ENCODE peak calls at places on chromosomes 3 and 15, in six cellular contexts. A is GM12878, V is HepG2, M is SK-N-SH, L is H1, B is K562. U is an unnamed sample.

GRCh38 chr15:80405970-80406369 is 1.8 kb downstream of the ARNT2 start:
- DNase-seq in A (no peak), V (no peak), M (no peak), L (no peak), B (no peak), U (no peak)

GRCh38 chr3:41681479-41681878 is 280.4 kb downstream of the ULK4 start:
- DNase-seq in A (no peak), V (peak; percentile 79), M (no peak), L (no peak), B (no peak), U (peak; percentile 32)

GRCh38 chr3:66931286-66931685 is 66.8 kb upstream of the KBTBD8 start:
- DNase-seq in A (no peak), V (no peak), M (no peak), L (no peak), B (no peak), U (no peak)

GRCh38 chr3:69144631-69145244 is 22.3 kb upstream of the LMOD3 start:
- DNase-seq in A (no peak), V (no peak), M (peak; percentile 10), L (peak; percentile 41), B (no peak), U (peak; percentile 42)

GRCh38 chr3:157502916-157503620 is at the start of gene VEPH1:
- DNase-seq in A (no peak), V (no peak), M (peak; percentile 10), L (no peak), B (no peak), U (no peak)

GRCh38 chr15:59550520-59550919 is 61.1 kb upstream of the GCNT3 start:
- DNase-seq in A (no peak), V (no peak), M (no peak), L (no peak), B (no peak), U (peak; percentile 58)

GRCh38 chr15:41827290-41827879 is 507 bp upstream of the JMJD7 start:
- DNase-seq in A (no peak), V (no peak), M (no peak), L (no peak), B (no peak), U (no peak)

GRCh38 chr3:109563149-109563548 is 225.8 kb upstream of the DPPA4 start:
- DNase-seq in A (no peak), V (no peak), M (no peak), L (no peak), B (no peak), U (peak; percentile 60)

GRCh38 chr3:129602730-129603560 is 3.5 kb downstream of the PLXND1 start:
- DNase-seq in A (no peak), V (peak; percentile 55), M (no peak), L (no peak), B (peak; percentile 38), U (no peak)

GRCh38 chr3:41508063-41508696 is 308.9 kb downstream of the CTNNB1 start:
- DNase-seq in A (no peak), V (no peak), M (no peak), L (no peak), B (no peak), U (no peak)

GRCh38 chr15:60798821-60799220 is 319.9 kb upstream of the ICE2 start:
- DNase-seq in A (peak; percentile 19), V (peak; percentile 25), M (no peak), L (no peak), B (no peak), U (no peak)

GRCh38 chr3:112170046-112170445 is 37.0 kb upstream of the GCSAM start:
- DNase-seq in A (no peak), V (no peak), M (no peak), L (no peak), B (no peak), U (no peak)

GRCh38 chr3:45104715-45105711 is 41.2 kb downstream of the CDCP1 start:
- DNase-seq in A (no peak), V (no peak), M (no peak), L (no peak), B (peak; percentile 62), U (no peak)

GRCh38 chr3:81728766-81729544 is 32.5 kb downstream of the GBE1 start:
- DNase-seq in A (no peak), V (no peak), M (no peak), L (no peak), B (no peak), U (no peak)

GRCh38 chr3:159788291-159788690 is 200.3 kb upstream of the IL12A start:
- DNase-seq in A (no peak), V (no peak), M (no peak), L (no peak), B (no peak), U (no peak)

DNA sequence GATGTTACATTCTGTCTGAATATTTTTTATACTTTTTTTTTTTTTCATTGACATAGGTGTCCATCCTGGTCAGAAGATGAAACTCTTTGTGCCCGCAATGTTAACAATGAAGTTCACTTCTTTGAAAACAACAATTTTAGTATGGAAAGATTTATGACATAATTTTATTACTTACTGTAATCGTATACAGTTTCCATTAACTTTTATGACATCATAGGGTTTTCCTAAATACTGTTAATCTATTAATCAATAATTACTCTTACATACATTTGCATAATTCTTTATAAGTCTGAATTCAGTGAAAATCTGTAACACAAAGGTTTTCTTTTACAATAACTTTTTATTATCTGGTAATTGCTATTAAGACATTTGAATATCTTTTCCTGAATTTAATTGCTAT is 17.7 kb downstream of the EIF2A start:
- DNase-seq in A (no peak), V (no peak), M (no peak), L (no peak), B (no peak), U (no peak)
- TF ChIP-seq GABPA in A (no peak), V (no peak), M (no peak), L (no peak), B (no peak), U (no peak)

DNA sequence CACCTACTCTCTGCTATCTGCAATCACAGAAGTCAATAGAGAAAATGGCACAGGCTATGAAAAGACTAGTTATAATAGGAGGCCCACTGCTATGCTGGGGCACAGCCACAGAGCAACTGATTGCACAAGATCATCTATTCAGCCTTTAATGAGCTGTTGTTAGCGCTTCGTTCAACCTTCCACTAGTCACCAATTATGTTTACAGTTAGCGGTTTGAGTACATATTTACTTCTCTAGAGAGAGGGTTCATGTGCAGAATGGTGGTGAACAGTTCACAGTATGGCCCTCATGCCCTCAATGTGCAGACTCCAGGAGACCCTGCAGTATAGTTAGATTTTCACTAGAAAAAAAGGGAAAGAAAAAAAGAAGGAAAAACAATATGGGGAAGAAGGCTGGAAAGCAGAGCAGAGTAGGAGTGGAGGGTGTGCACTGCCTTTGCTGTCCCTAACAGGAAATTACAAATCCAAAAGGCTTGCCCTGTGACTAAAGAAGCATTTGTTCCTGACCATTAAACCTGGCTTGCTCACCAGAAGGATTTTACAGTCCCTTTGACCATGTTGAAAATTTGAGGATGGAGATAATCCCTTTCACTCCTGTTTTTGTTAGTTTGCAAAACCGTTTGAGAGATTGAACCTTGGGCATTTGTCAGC is 296.3 kb downstream of the LSAMP start:
- DNase-seq in A (no peak), V (peak; percentile 1), M (no peak), L (no peak), B (no peak), U (no peak)
- TF ChIP-seq POLR2AphosphoS5 in A (no peak), V (no peak), M (no peak), L (no peak), B (no peak), U (no peak)

GRCh38 chr15:52558196-52558595 is 10.6 kb downstream of the ARPP19 start:
- DNase-seq in A (peak; percentile 84), V (no peak), M (no peak), L (no peak), B (no peak), U (no peak)
- H3K27ac ChIP-seq in A (peak overlapping the region; percentile 85), V (no peak overlapping the region), M (peak overlapping the region; percentile 68), L (no peak overlapping the region), B (peak overlapping the region; percentile 3), U (peak overlapping the region; percentile 28)

DNA sequence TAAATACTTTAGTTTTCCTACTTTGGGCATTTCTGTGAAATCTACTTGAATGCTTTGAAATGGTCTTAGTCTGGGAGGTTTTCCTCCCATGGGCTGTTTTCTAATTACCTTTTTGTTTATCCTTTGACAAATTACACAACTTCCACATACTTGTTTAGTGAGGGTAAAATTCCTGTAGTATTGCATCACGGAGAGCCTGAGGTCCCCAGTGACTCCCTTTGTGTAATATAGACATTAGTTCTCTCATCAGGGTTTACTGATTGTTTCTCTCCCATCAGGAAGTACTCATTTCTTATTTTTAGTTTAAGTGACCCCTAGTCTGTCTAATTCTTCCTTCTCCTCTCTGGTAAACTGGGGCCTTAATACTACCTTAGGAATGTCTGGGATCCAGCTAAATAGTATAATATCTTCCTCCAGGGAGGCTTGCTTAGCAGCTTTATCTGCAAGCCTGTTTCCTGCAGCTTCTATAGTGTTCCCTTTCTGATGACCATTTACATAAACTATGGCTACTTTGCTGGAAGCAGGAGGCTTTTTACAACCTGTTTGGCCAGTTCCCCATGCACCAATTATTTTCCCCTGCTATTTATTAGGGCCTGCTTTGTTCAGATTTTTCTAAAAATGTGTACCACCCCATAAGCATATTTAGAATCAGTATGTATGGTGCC is 87.2 kb upstream of the XCR1 start:
- DNase-seq in A (no peak), V (peak; percentile 62), M (no peak), L (no peak), B (no peak), U (no peak)
- TF ChIP-seq GABPA in A (no peak), V (no peak), M (no peak), L (no peak), B (no peak), U (no peak)

DNA sequence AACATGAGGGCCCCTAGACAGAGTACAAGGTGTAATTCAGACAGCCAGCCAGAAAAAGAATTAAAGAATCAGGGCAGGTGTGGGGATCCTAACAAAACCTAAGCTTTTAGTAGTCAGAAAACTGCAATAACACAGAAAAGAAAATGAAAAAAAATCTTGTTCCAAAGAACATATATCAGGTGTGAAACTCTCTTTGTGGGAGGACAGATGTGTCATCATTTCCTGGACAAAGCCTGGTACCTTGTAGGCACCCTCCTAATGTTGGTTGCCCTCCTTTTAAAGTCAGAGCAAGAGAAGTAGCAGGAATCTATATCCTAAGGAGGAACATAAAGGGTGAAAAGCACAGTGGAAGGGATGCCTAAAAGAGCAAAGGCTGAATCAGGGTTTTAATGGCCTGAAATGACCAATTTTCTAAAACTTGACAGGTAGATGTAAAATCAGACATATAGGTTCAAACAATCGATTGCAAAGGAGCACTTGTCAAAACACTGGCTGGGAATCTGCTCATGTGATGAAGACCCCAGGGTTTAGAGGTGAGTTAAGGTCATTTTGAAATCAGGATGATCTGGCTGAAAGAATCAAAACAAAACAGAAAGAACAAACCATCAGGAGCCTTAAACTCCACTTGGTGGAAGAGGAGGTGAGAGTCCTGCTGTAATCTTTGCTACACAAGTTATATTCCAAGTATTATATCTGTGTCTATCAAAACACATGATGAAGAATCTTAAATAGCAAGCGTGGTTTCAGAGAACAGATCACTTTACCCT is 54.9 kb downstream of the TGFBR2 start:
- DNase-seq in A (no peak), V (no peak), M (no peak), L (no peak), B (no peak), U (no peak)
- TF ChIP-seq POLR2AphosphoS5 in A (no peak), V (no peak), M (no peak), L (no peak), B (no peak), U (no peak)

DNA sequence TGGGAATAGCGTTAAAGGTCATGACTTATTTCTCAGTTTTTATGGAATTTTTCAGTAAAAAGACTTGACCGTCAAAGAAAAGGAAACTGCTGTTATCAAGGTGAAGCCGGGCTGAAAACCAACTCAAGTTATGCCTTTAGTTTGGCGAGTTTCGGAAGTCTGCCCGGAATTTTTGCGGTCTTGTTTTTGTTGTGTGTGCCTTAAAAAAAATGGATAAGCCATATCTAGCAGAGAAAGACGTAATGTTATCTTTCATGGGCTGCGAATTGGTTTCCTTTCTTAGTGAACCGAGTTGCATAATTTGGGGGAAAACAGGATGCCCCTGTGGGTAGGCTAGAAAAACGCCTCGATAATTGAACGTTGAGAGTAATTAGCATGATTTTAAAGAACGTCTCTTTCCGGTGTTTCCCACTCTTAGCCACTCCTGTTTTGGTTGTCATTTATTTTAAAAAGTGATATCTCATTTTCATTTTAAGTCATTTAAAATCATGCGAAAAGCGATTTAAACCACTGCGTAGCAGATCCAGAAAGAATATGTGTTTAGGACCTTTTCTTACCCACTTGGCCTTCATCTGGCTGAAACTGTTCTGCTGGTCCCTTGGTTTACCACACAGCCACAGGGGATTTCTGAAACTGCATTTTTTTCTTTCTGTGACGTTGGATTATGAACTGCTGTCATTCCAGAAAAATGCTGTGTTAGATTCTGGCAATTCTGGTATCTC is 1.2 kb downstream of the NFKBIZ start:
- DNase-seq in A (peak; percentile 65), V (no peak), M (peak; percentile 23), L (no peak), B (peak; percentile 17), U (no peak)
- H3K27ac ChIP-seq in A (peak overlapping the region; percentile 93), V (peak overlapping the region; percentile 98), M (peak overlapping the region; percentile 82), L (peak overlapping the region; percentile 89), B (peak overlapping the region; percentile 81), U (no peak overlapping the region)

U was measured in HL-60.